ENCODE peak calls at places on chromosomes 16 and 17, in eight cellular contexts. One of them, this sample, is unnamed.

GRCh38 chr17:36977066-36977465 is 28.3 kb downstream of the AATF start:
- DNase-seq in IMR-90: no peak
- DNase-seq in HAP-1: no peak
- DNase-seq in CD8-positive, alpha-beta memory T cell: no peak
- DNase-seq in epithelial cell of esophagus: peak
- DNase-seq in dorsolateral prefrontal cortex: no peak
- DNase-seq in fibroblast of mammary gland: no peak
- DNase-seq in OCI-LY7: no peak
- DNase-seq in this sample: no peak

GRCh38 chr16:67384778-67385510 is 8.4 kb downstream of the TPPP3 start:
- DNase-seq in OCI-LY7: no peak
- DNase-seq in IMR-90: no peak
- DNase-seq in CD8-positive, alpha-beta memory T cell: no peak
- DNase-seq in fibroblast of mammary gland: no peak
- DNase-seq in HAP-1: no peak
- DNase-seq in dorsolateral prefrontal cortex: no peak
- DNase-seq in epithelial cell of esophagus: no peak
- DNase-seq in this sample: no peak

GRCh38 chr17:50043290-50044148 is 12.4 kb upstream of the ITGA3 start:
- DNase-seq in epithelial cell of esophagus: peak
- DNase-seq in dorsolateral prefrontal cortex: no peak
- DNase-seq in OCI-LY7: no peak
- DNase-seq in IMR-90: no peak
- DNase-seq in HAP-1: no peak
- DNase-seq in fibroblast of mammary gland: peak
- DNase-seq in CD8-positive, alpha-beta memory T cell: peak
- DNase-seq in this sample: no peak

GRCh38 chr16:7016986-7017385 is 315.7 kb upstream of the RBFOX1 start:
- DNase-seq in CD8-positive, alpha-beta memory T cell: no peak
- DNase-seq in IMR-90: no peak
- DNase-seq in OCI-LY7: no peak
- DNase-seq in dorsolateral prefrontal cortex: peak
- DNase-seq in fibroblast of mammary gland: no peak
- DNase-seq in HAP-1: no peak
- DNase-seq in epithelial cell of esophagus: no peak
- DNase-seq in this sample: no peak

GRCh38 chr16:27177031-27177774 is 26.1 kb upstream of the KDM8 start:
- DNase-seq in fibroblast of mammary gland: peak
- DNase-seq in IMR-90: peak
- DNase-seq in HAP-1: no peak
- DNase-seq in OCI-LY7: no peak
- DNase-seq in epithelial cell of esophagus: peak
- DNase-seq in dorsolateral prefrontal cortex: no peak
- DNase-seq in CD8-positive, alpha-beta memory T cell: no peak
- DNase-seq in this sample: no peak

GRCh38 chr17:80812362-80813088 is 179.1 kb upstream of the CHMP6 start:
- DNase-seq in HAP-1: no peak
- DNase-seq in fibroblast of mammary gland: no peak
- DNase-seq in CD8-positive, alpha-beta memory T cell: no peak
- DNase-seq in epithelial cell of esophagus: no peak
- DNase-seq in dorsolateral prefrontal cortex: no peak
- DNase-seq in OCI-LY7: no peak
- DNase-seq in IMR-90: no peak
- DNase-seq in this sample: no peak

GRCh38 chr17:21549107-21549687 is 143.1 kb upstream of the KCNJ18 start:
- DNase-seq in epithelial cell of esophagus: peak
- DNase-seq in fibroblast of mammary gland: peak
- DNase-seq in HAP-1: no peak
- DNase-seq in OCI-LY7: peak
- DNase-seq in dorsolateral prefrontal cortex: no peak
- DNase-seq in CD8-positive, alpha-beta memory T cell: no peak
- DNase-seq in IMR-90: peak
- DNase-seq in this sample: no peak

GRCh38 chr16:4316732-4317461 is 1.0 kb downstream of the GLIS2 start:
- DNase-seq in epithelial cell of esophagus: no peak
- DNase-seq in HAP-1: no peak
- DNase-seq in IMR-90: no peak
- DNase-seq in dorsolateral prefrontal cortex: no peak
- DNase-seq in CD8-positive, alpha-beta memory T cell: no peak
- DNase-seq in OCI-LY7: no peak
- DNase-seq in fibroblast of mammary gland: no peak
- DNase-seq in this sample: no peak

GRCh38 chr17:37519241-37519985 is 29.7 kb downstream of the DUSP14 start:
- DNase-seq in epithelial cell of esophagus: no peak
- DNase-seq in HAP-1: no peak
- DNase-seq in IMR-90: peak
- DNase-seq in CD8-positive, alpha-beta memory T cell: no peak
- DNase-seq in fibroblast of mammary gland: no peak
- DNase-seq in OCI-LY7: no peak
- DNase-seq in dorsolateral prefrontal cortex: no peak
- DNase-seq in this sample: no peak

GRCh38 chr16:84652565-84652964 is 4.3 kb downstream of the KLHL36 start:
- DNase-seq in HAP-1: no peak
- DNase-seq in fibroblast of mammary gland: no peak
- DNase-seq in dorsolateral prefrontal cortex: no peak
- DNase-seq in OCI-LY7: no peak
- DNase-seq in CD8-positive, alpha-beta memory T cell: peak
- DNase-seq in epithelial cell of esophagus: no peak
- DNase-seq in IMR-90: no peak
- DNase-seq in this sample: no peak

GRCh38 chr16:74035816-74036215 is 260.8 kb upstream of the PSMD7 start:
- DNase-seq in epithelial cell of esophagus: peak
- DNase-seq in HAP-1: peak
- DNase-seq in IMR-90: peak
- DNase-seq in dorsolateral prefrontal cortex: no peak
- DNase-seq in CD8-positive, alpha-beta memory T cell: no peak
- DNase-seq in fibroblast of mammary gland: peak
- DNase-seq in OCI-LY7: peak
- DNase-seq in this sample: no peak

GRCh38 chr17:46782250-46782953 is 36.1 kb downstream of the WNT3 start:
- DNase-seq in dorsolateral prefrontal cortex: no peak
- DNase-seq in fibroblast of mammary gland: no peak
- DNase-seq in IMR-90: no peak
- DNase-seq in HAP-1: peak
- DNase-seq in OCI-LY7: peak
- DNase-seq in epithelial cell of esophagus: peak
- DNase-seq in CD8-positive, alpha-beta memory T cell: no peak
- DNase-seq in this sample: no peak

GRCh38 chr17:41811549-41812175 is at the start of gene P3H4:
- DNase-seq in HAP-1: peak
- DNase-seq in fibroblast of mammary gland: peak
- DNase-seq in dorsolateral prefrontal cortex: peak
- DNase-seq in IMR-90: peak
- DNase-seq in CD8-positive, alpha-beta memory T cell: peak
- DNase-seq in epithelial cell of esophagus: peak
- DNase-seq in OCI-LY7: peak
- DNase-seq in this sample: no peak

GRCh38 chr16:70644763-70645597 is 1.4 kb upstream of the IL34 start:
- DNase-seq in HAP-1: no peak
- DNase-seq in epithelial cell of esophagus: no peak
- DNase-seq in fibroblast of mammary gland: no peak
- DNase-seq in IMR-90: no peak
- DNase-seq in OCI-LY7: peak
- DNase-seq in CD8-positive, alpha-beta memory T cell: no peak
- DNase-seq in dorsolateral prefrontal cortex: no peak
- DNase-seq in this sample: no peak

GRCh38 chr17:68134731-68135130 is 99.2 kb downstream of the KPNA2 start:
- DNase-seq in fibroblast of mammary gland: no peak
- DNase-seq in dorsolateral prefrontal cortex: no peak
- DNase-seq in IMR-90: no peak
- DNase-seq in epithelial cell of esophagus: no peak
- DNase-seq in CD8-positive, alpha-beta memory T cell: no peak
- DNase-seq in OCI-LY7: no peak
- DNase-seq in HAP-1: no peak
- DNase-seq in this sample: no peak

GRCh38 chr16:10926094-10926493 is 16.2 kb downstream of the DEXI start:
- DNase-seq in CD8-positive, alpha-beta memory T cell: no peak
- DNase-seq in OCI-LY7: no peak
- DNase-seq in HAP-1: no peak
- DNase-seq in fibroblast of mammary gland: no peak
- DNase-seq in dorsolateral prefrontal cortex: no peak
- DNase-seq in epithelial cell of esophagus: no peak
- DNase-seq in IMR-90: no peak
- DNase-seq in this sample: no peak

GRCh38 chr17:18332909-18333489 is 17.9 kb downstream of the SMCR8 start:
- DNase-seq in OCI-LY7: no peak
- DNase-seq in epithelial cell of esophagus: no peak
- DNase-seq in fibroblast of mammary gland: peak
- DNase-seq in CD8-positive, alpha-beta memory T cell: no peak
- DNase-seq in dorsolateral prefrontal cortex: no peak
- DNase-seq in IMR-90: peak
- DNase-seq in HAP-1: no peak
- DNase-seq in this sample: no peak
- H3K4me3 ChIP-seq in OCI-LY7: no peak
- H3K4me3 ChIP-seq in epithelial cell of esophagus: no peak
- H3K4me3 ChIP-seq in fibroblast of mammary gland: no peak
- H3K4me3 ChIP-seq in CD8-positive, alpha-beta memory T cell: no peak
- H3K4me3 ChIP-seq in dorsolateral prefrontal cortex: no peak
- H3K4me3 ChIP-seq in IMR-90: no peak
- H3K4me3 ChIP-seq in HAP-1: no peak
- H3K4me3 ChIP-seq in this sample: no peak

DNA sequence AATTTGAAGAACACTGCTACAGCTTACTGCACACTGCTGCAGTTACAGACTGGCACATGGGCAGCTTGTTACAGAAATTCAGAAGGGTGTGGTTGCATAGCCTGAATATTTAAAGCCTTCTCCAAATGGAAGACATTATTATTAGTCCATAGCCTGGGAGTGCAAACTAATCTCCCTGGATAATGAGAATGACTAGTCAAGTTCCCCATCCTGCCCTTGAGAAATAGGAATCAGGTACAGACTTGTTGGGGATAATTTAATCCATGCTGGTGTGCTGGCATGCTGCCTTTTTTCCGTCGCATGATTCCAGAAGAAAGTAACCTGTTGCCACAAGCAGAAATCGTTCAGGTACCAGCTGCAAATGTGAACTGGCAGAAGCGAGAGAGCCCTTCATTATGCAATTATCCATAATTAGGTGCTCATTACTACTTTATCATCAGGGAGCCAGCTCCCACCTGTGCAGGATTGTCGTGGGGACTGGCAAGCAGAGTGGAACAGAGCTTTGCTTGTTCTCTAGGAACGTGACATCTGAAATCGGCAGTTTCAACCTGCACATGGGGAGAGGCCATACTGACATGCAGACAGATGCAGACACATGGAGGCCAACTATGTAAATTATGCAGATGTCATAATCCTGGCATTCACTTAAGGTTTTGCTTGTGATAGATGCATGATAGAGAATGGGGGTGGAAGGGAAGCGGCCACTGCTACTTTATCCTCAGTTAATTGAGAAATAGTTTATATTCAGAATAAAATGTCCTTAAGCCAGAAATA is 419.4 kb downstream of the PMP22 start:
- DNase-seq in OCI-LY7: no peak
- DNase-seq in IMR-90: peak
- DNase-seq in CD8-positive, alpha-beta memory T cell: no peak
- DNase-seq in fibroblast of mammary gland: peak
- DNase-seq in dorsolateral prefrontal cortex: no peak
- DNase-seq in epithelial cell of esophagus: peak
- DNase-seq in HAP-1: no peak
- DNase-seq in this sample: no peak
- H3K4me3 ChIP-seq in OCI-LY7: no peak
- H3K4me3 ChIP-seq in IMR-90: no peak
- H3K4me3 ChIP-seq in CD8-positive, alpha-beta memory T cell: no peak
- H3K4me3 ChIP-seq in fibroblast of mammary gland: no peak
- H3K4me3 ChIP-seq in dorsolateral prefrontal cortex: no peak
- H3K4me3 ChIP-seq in epithelial cell of esophagus: no peak
- H3K4me3 ChIP-seq in HAP-1: no peak
- H3K4me3 ChIP-seq in this sample: no peak

GRCh38 chr17:16141685-16142084 is 73.6 kb downstream of the NCOR1 start:
- DNase-seq in IMR-90: no peak
- DNase-seq in OCI-LY7: no peak
- DNase-seq in fibroblast of mammary gland: no peak
- DNase-seq in CD8-positive, alpha-beta memory T cell: no peak
- DNase-seq in epithelial cell of esophagus: no peak
- DNase-seq in dorsolateral prefrontal cortex: no peak
- DNase-seq in HAP-1: no peak
- DNase-seq in this sample: no peak

GRCh38 chr17:16135461-16135860 is 79.9 kb downstream of the NCOR1 start:
- DNase-seq in dorsolateral prefrontal cortex: no peak
- DNase-seq in IMR-90: peak
- DNase-seq in fibroblast of mammary gland: no peak
- DNase-seq in epithelial cell of esophagus: no peak
- DNase-seq in CD8-positive, alpha-beta memory T cell: no peak
- DNase-seq in OCI-LY7: no peak
- DNase-seq in HAP-1: no peak
- DNase-seq in this sample: no peak

DNA sequence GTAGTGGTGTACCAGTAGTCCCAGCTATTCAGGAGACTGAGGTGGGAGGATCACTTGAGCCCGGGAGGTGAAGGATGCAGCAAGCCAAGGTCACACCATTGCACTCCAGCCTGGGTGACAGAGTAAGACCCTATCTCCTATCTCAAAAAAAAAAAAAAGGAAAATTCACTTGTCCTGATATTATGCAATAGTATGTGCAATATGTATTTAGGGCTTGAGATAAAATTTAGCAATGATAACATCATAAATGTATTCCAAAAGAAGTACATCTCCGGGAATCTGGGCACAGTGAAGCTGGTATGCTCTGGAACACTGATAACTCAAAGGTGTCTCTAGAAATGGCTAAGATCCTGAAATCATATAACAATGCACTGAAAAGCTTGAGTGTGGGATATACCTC is 74.5 kb downstream of the NCOR1 start:
- DNase-seq in IMR-90: no peak
- DNase-seq in CD8-positive, alpha-beta memory T cell: no peak
- DNase-seq in OCI-LY7: no peak
- DNase-seq in HAP-1: no peak
- DNase-seq in fibroblast of mammary gland: no peak
- DNase-seq in epithelial cell of esophagus: no peak
- DNase-seq in dorsolateral prefrontal cortex: no peak
- DNase-seq in this sample: no peak
- H3K4me3 ChIP-seq in IMR-90: no peak
- H3K4me3 ChIP-seq in CD8-positive, alpha-beta memory T cell: no peak
- H3K4me3 ChIP-seq in OCI-LY7: no peak
- H3K4me3 ChIP-seq in HAP-1: no peak
- H3K4me3 ChIP-seq in fibroblast of mammary gland: no peak
- H3K4me3 ChIP-seq in epithelial cell of esophagus: no peak
- H3K4me3 ChIP-seq in dorsolateral prefrontal cortex: no peak
- H3K4me3 ChIP-seq in this sample: no peak

GRCh38 chr17:75033346-75034235 is 13.2 kb downstream of the ATP5PD start:
- DNase-seq in IMR-90: peak
- DNase-seq in OCI-LY7: peak
- DNase-seq in epithelial cell of esophagus: peak
- DNase-seq in CD8-positive, alpha-beta memory T cell: peak
- DNase-seq in dorsolateral prefrontal cortex: peak
- DNase-seq in fibroblast of mammary gland: peak
- DNase-seq in HAP-1: peak
- DNase-seq in this sample: peak
- H3K4me3 ChIP-seq in IMR-90: peak
- H3K4me3 ChIP-seq in OCI-LY7: peak
- H3K4me3 ChIP-seq in epithelial cell of esophagus: peak
- H3K4me3 ChIP-seq in CD8-positive, alpha-beta memory T cell: peak
- H3K4me3 ChIP-seq in dorsolateral prefrontal cortex: peak
- H3K4me3 ChIP-seq in fibroblast of mammary gland: peak
- H3K4me3 ChIP-seq in HAP-1: peak
- H3K4me3 ChIP-seq in this sample: peak

GRCh38 chr16:17744903-17745581 is 274.3 kb upstream of the XYLT1 start:
- DNase-seq in fibroblast of mammary gland: no peak
- DNase-seq in CD8-positive, alpha-beta memory T cell: no peak
- DNase-seq in HAP-1: no peak
- DNase-seq in IMR-90: no peak
- DNase-seq in OCI-LY7: no peak
- DNase-seq in dorsolateral prefrontal cortex: no peak
- DNase-seq in epithelial cell of esophagus: no peak
- DNase-seq in this sample: peak
- H3K4me3 ChIP-seq in fibroblast of mammary gland: no peak
- H3K4me3 ChIP-seq in CD8-positive, alpha-beta memory T cell: no peak
- H3K4me3 ChIP-seq in HAP-1: no peak
- H3K4me3 ChIP-seq in IMR-90: peak
- H3K4me3 ChIP-seq in OCI-LY7: no peak
- H3K4me3 ChIP-seq in dorsolateral prefrontal cortex: no peak
- H3K4me3 ChIP-seq in epithelial cell of esophagus: no peak
- H3K4me3 ChIP-seq in this sample: no peak

This sample was measured in NT2/D1.